ENCODE peak calls at places on chromosomes 12 and 14, in four cellular contexts. One of them, this sample, is unnamed.

GRCh38 chr12:121958521-121959240 is 40.3 kb downstream of the CFAP251 start:
- DNase-seq in progenitor cell of endocrine pancreas: no peak
- DNase-seq in left ventricle myocardium inferior: no peak
- DNase-seq in GM13976: no peak
- DNase-seq in this sample: no peak

GRCh38 chr12:18700254-18700653 is 37.6 kb downstream of the PLCZ1 start:
- DNase-seq in progenitor cell of endocrine pancreas: no peak
- DNase-seq in left ventricle myocardium inferior: no peak
- DNase-seq in GM13976: no peak
- DNase-seq in this sample: no peak

GRCh38 chr14:63893701-63894458 is 41.1 kb downstream of the SYNE2 start:
- DNase-seq in progenitor cell of endocrine pancreas: no peak
- DNase-seq in left ventricle myocardium inferior: peak
- DNase-seq in GM13976: no peak
- DNase-seq in this sample: no peak

GRCh38 chr12:41576925-41577324 is 388.8 kb downstream of the PDZRN4 start:
- DNase-seq in progenitor cell of endocrine pancreas: no peak
- DNase-seq in left ventricle myocardium inferior: no peak
- DNase-seq in GM13976: no peak
- DNase-seq in this sample: no peak

GRCh38 chr14:49456589-49456988 is 129.6 kb downstream of the RPS29 start:
- DNase-seq in progenitor cell of endocrine pancreas: no peak
- DNase-seq in left ventricle myocardium inferior: no peak
- DNase-seq in GM13976: no peak
- DNase-seq in this sample: no peak

GRCh38 chr12:87982208-87982607 is 47.0 kb downstream of the C12orf50 start:
- DNase-seq in progenitor cell of endocrine pancreas: no peak
- DNase-seq in left ventricle myocardium inferior: no peak
- DNase-seq in GM13976: no peak
- DNase-seq in this sample: no peak

GRCh38 chr14:99633141-99633540 is 11.8 kb upstream of the HHIPL1 start:
- DNase-seq in progenitor cell of endocrine pancreas: no peak
- DNase-seq in left ventricle myocardium inferior: no peak
- DNase-seq in GM13976: peak
- DNase-seq in this sample: no peak

GRCh38 chr12:42469355-42470006 is 120.1 kb downstream of the PRICKLE1 start:
- DNase-seq in progenitor cell of endocrine pancreas: no peak
- DNase-seq in left ventricle myocardium inferior: no peak
- DNase-seq in GM13976: peak
- DNase-seq in this sample: peak

GRCh38 chr12:109735051-109735521 is 21.5 kb downstream of the FAM222A start:
- DNase-seq in progenitor cell of endocrine pancreas: peak
- DNase-seq in left ventricle myocardium inferior: peak
- DNase-seq in GM13976: no peak
- DNase-seq in this sample: peak

GRCh38 chr12:29858270-29858786 is 74.6 kb upstream of the TMTC1 start:
- DNase-seq in progenitor cell of endocrine pancreas: no peak
- DNase-seq in left ventricle myocardium inferior: no peak
- DNase-seq in GM13976: no peak
- DNase-seq in this sample: no peak

GRCh38 chr12:4270670-4271432 is 2.7 kb upstream of the CCND2 start:
- DNase-seq in progenitor cell of endocrine pancreas: peak
- DNase-seq in left ventricle myocardium inferior: peak
- DNase-seq in GM13976: peak
- DNase-seq in this sample: peak

GRCh38 chr12:80469681-80470080 is 25.6 kb downstream of the PTPRQ start:
- DNase-seq in progenitor cell of endocrine pancreas: no peak
- DNase-seq in left ventricle myocardium inferior: no peak
- DNase-seq in GM13976: no peak
- DNase-seq in this sample: no peak

GRCh38 chr12:95462551-95462950 is 11.4 kb upstream of the METAP2 start:
- DNase-seq in progenitor cell of endocrine pancreas: no peak
- DNase-seq in left ventricle myocardium inferior: no peak
- DNase-seq in GM13976: no peak
- DNase-seq in this sample: no peak

GRCh38 chr14:23008836-23009235 is 1.1 kb downstream of the C14orf93 start:
- DNase-seq in progenitor cell of endocrine pancreas: no peak
- DNase-seq in left ventricle myocardium inferior: no peak
- DNase-seq in GM13976: no peak
- DNase-seq in this sample: no peak

GRCh38 chr14:101177301-101178055 is 274.0 kb upstream of the RTL1 start:
- DNase-seq in progenitor cell of endocrine pancreas: no peak
- DNase-seq in left ventricle myocardium inferior: no peak
- DNase-seq in GM13976: no peak
- DNase-seq in this sample: no peak

GRCh38 chr14:37588956-37589737 is 5.9 kb downstream of the FOXA1 start:
- DNase-seq in progenitor cell of endocrine pancreas: no peak
- DNase-seq in left ventricle myocardium inferior: no peak
- DNase-seq in GM13976: no peak
- DNase-seq in this sample: no peak

GRCh38 chr14:89270439-89271227 is 146.4 kb downstream of the FOXN3 start:
- DNase-seq in progenitor cell of endocrine pancreas: no peak
- DNase-seq in left ventricle myocardium inferior: no peak
- DNase-seq in GM13976: peak
- DNase-seq in this sample: no peak

GRCh38 chr14:92577321-92577742 is 63.8 kb downstream of the RIN3 start:
- DNase-seq in progenitor cell of endocrine pancreas: no peak
- DNase-seq in left ventricle myocardium inferior: no peak
- DNase-seq in GM13976: peak
- DNase-seq in this sample: no peak

GRCh38 chr12:122208073-122208820 is 4.7 kb downstream of the B3GNT4 start:
- DNase-seq in progenitor cell of endocrine pancreas: no peak
- DNase-seq in left ventricle myocardium inferior: no peak
- DNase-seq in GM13976: no peak
- DNase-seq in this sample: no peak

GRCh38 chr12:89384050-89384749 is 31.9 kb upstream of the DUSP6 start:
- DNase-seq in progenitor cell of endocrine pancreas: no peak
- DNase-seq in left ventricle myocardium inferior: peak
- DNase-seq in GM13976: no peak
- DNase-seq in this sample: no peak

GRCh38 chr12:1519642-1520041 is 74.7 kb downstream of the FBXL14 start:
- DNase-seq in progenitor cell of endocrine pancreas: no peak
- DNase-seq in left ventricle myocardium inferior: no peak
- DNase-seq in GM13976: no peak
- DNase-seq in this sample: no peak

GRCh38 chr12:101925352-101925751 is 48.0 kb downstream of the DRAM1 start:
- DNase-seq in progenitor cell of endocrine pancreas: no peak
- DNase-seq in left ventricle myocardium inferior: peak
- DNase-seq in GM13976: no peak
- DNase-seq in this sample: peak

GRCh38 chr14:86788229-86788628 is 1204.8 kb downstream of the GALC start:
- DNase-seq in progenitor cell of endocrine pancreas: no peak
- DNase-seq in left ventricle myocardium inferior: no peak
- DNase-seq in GM13976: no peak
- DNase-seq in this sample: no peak

GRCh38 chr12:110102255-110102654 is 21.9 kb upstream of the IFT81 start:
- DNase-seq in progenitor cell of endocrine pancreas: no peak
- DNase-seq in left ventricle myocardium inferior: no peak
- DNase-seq in GM13976: peak
- DNase-seq in this sample: no peak

GRCh38 chr14:36022765-36023415 is 153.6 kb downstream of the PTCSC3 start:
- DNase-seq in progenitor cell of endocrine pancreas: no peak
- DNase-seq in left ventricle myocardium inferior: no peak
- DNase-seq in GM13976: no peak
- DNase-seq in this sample: no peak

GRCh38 chr14:73471582-73472181 is 13.3 kb upstream of the NUMB start:
- DNase-seq in progenitor cell of endocrine pancreas: no peak
- DNase-seq in left ventricle myocardium inferior: no peak
- DNase-seq in GM13976: no peak
- DNase-seq in this sample: no peak

GRCh38 chr14:42140001-42140400 is 533.3 kb downstream of the LRFN5 start:
- DNase-seq in progenitor cell of endocrine pancreas: no peak
- DNase-seq in left ventricle myocardium inferior: no peak
- DNase-seq in GM13976: no peak
- DNase-seq in this sample: no peak

GRCh38 chr12:119660074-119660473 is 7.9 kb upstream of the PRKAB1 start:
- DNase-seq in progenitor cell of endocrine pancreas: no peak
- DNase-seq in left ventricle myocardium inferior: no peak
- DNase-seq in GM13976: no peak
- DNase-seq in this sample: no peak

GRCh38 chr14:75861161-75861621 is 120.6 kb downstream of the TGFB3 start:
- DNase-seq in progenitor cell of endocrine pancreas: no peak
- DNase-seq in left ventricle myocardium inferior: no peak
- DNase-seq in GM13976: no peak
- DNase-seq in this sample: no peak

GRCh38 chr14:53306926-53307325 is 153.8 kb upstream of the DDHD1 start:
- DNase-seq in progenitor cell of endocrine pancreas: no peak
- DNase-seq in left ventricle myocardium inferior: no peak
- DNase-seq in GM13976: no peak
- DNase-seq in this sample: no peak

GRCh38 chr14:105349992-105350391 is 35.4 kb downstream of the PACS2 start:
- DNase-seq in progenitor cell of endocrine pancreas: no peak
- DNase-seq in left ventricle myocardium inferior: no peak
- DNase-seq in GM13976: no peak
- DNase-seq in this sample: no peak

GRCh38 chr14:101071493-101071891 is 168.0 kb upstream of the RTL1 start:
- DNase-seq in progenitor cell of endocrine pancreas: peak
- DNase-seq in left ventricle myocardium inferior: no peak
- DNase-seq in GM13976: no peak
- DNase-seq in this sample: no peak

GRCh38 chr12:57631566-57632368 is 1.2 kb downstream of the B4GALNT1 start:
- DNase-seq in progenitor cell of endocrine pancreas: no peak
- DNase-seq in left ventricle myocardium inferior: no peak
- DNase-seq in GM13976: peak
- DNase-seq in this sample: no peak

GRCh38 chr12:49345048-49345839 is 1.4 kb upstream of the DNAJC22 start:
- DNase-seq in progenitor cell of endocrine pancreas: peak
- DNase-seq in left ventricle myocardium inferior: no peak
- DNase-seq in GM13976: peak
- DNase-seq in this sample: no peak
- TF ChIP-seq CTCF in progenitor cell of endocrine pancreas: no peak
- TF ChIP-seq CTCF in left ventricle myocardium inferior: no peak
- TF ChIP-seq CTCF in GM13976: no peak
- TF ChIP-seq CTCF in this sample: no peak

GRCh38 chr12:112855375-112855774 is 51.4 kb upstream of the OAS1 start:
- DNase-seq in progenitor cell of endocrine pancreas: no peak
- DNase-seq in left ventricle myocardium inferior: no peak
- DNase-seq in GM13976: no peak
- DNase-seq in this sample: no peak
- TF ChIP-seq CTCF in progenitor cell of endocrine pancreas: no peak
- TF ChIP-seq CTCF in left ventricle myocardium inferior: no peak
- TF ChIP-seq CTCF in GM13976: no peak
- TF ChIP-seq CTCF in this sample: peak

GRCh38 chr12:31234955-31235867 is 90.7 kb downstream of the SINHCAF start:
- DNase-seq in progenitor cell of endocrine pancreas: peak
- DNase-seq in left ventricle myocardium inferior: no peak
- DNase-seq in GM13976: no peak
- DNase-seq in this sample: no peak
- TF ChIP-seq CTCF in progenitor cell of endocrine pancreas: peak
- TF ChIP-seq CTCF in left ventricle myocardium inferior: peak
- TF ChIP-seq CTCF in GM13976: no peak
- TF ChIP-seq CTCF in this sample: peak

DNA sequence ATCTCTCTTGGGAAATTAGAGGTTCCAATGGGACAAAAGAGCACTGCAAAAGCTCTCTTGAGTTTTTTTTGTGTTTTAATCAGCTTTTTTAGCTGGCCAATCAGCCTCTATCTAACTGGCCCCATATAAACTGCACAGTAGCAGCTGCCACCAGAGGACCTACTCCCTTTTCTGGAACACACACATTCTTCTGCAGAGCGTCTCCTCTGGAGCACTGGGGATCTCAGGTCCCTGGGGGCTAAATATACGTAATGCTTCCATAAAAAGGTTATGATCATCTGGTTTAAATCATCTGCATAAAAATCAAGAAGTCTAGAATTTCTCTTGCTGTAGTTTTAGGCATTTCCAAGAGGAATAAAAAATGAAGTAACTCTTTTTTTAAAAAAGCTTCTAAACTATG is 32.3 kb downstream of the TSPAN8 start:
- DNase-seq in progenitor cell of endocrine pancreas: no peak
- DNase-seq in left ventricle myocardium inferior: no peak
- DNase-seq in GM13976: no peak
- DNase-seq in this sample: no peak
- TF ChIP-seq CTCF in progenitor cell of endocrine pancreas: no peak
- TF ChIP-seq CTCF in left ventricle myocardium inferior: no peak
- TF ChIP-seq CTCF in GM13976: no peak
- TF ChIP-seq CTCF in this sample: no peak

GRCh38 chr12:53450936-53451335 is 966 bp upstream of the PCBP2 start:
- DNase-seq in progenitor cell of endocrine pancreas: no peak
- DNase-seq in left ventricle myocardium inferior: no peak
- DNase-seq in GM13976: no peak
- DNase-seq in this sample: no peak

GRCh38 chr12:53453953-53454640 is 2.2 kb downstream of the PCBP2 start:
- DNase-seq in progenitor cell of endocrine pancreas: no peak
- DNase-seq in left ventricle myocardium inferior: no peak
- DNase-seq in GM13976: no peak
- DNase-seq in this sample: no peak

GRCh38 chr12:53452159-53453077 is 516 bp downstream of the PCBP2 start:
- DNase-seq in progenitor cell of endocrine pancreas: peak
- DNase-seq in left ventricle myocardium inferior: peak
- DNase-seq in GM13976: peak
- DNase-seq in this sample: peak

GRCh38 chr12:53454710-53455109 is 2.8 kb downstream of the PCBP2 start:
- DNase-seq in progenitor cell of endocrine pancreas: no peak
- DNase-seq in left ventricle myocardium inferior: no peak
- DNase-seq in GM13976: no peak
- DNase-seq in this sample: no peak

DNA sequence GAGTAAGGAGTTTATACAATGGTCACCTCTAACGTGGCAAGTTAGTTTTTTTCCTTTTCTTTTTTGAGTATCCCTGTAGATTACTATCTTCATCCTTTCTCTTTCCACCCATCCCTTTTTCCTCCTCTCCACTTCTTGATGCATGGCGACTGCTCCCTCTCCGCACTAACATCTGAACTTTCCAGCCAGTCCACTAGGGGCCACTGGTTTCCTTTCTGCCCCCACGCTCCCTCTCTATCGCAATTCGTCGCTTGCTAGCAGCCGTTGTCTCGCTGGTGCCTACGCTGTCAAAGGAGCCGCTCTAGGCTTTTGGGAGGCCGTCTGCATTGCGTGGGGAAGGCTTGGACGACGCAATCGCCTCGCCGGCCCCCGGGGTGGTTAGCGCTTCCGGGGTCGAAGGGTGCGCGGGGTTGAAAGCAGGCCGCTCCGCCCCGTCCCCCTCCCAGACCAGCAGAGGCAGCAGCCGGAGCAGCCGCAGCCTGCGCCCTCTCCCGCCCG is at the start of gene PCBP2:
- DNase-seq in progenitor cell of endocrine pancreas: peak
- DNase-seq in left ventricle myocardium inferior: peak
- DNase-seq in GM13976: peak
- DNase-seq in this sample: peak
- TF ChIP-seq CTCF in progenitor cell of endocrine pancreas: peak
- TF ChIP-seq CTCF in left ventricle myocardium inferior: peak
- TF ChIP-seq CTCF in GM13976: peak
- TF ChIP-seq CTCF in this sample: peak

GRCh38 chr14:67853748-67854147 is 34.2 kb downstream of the RAD51B start:
- DNase-seq in progenitor cell of endocrine pancreas: no peak
- DNase-seq in left ventricle myocardium inferior: no peak
- DNase-seq in GM13976: peak
- DNase-seq in this sample: peak

GRCh38 chr14:67853207-67853606 is 33.6 kb downstream of the RAD51B start:
- DNase-seq in progenitor cell of endocrine pancreas: no peak
- DNase-seq in left ventricle myocardium inferior: no peak
- DNase-seq in GM13976: no peak
- DNase-seq in this sample: peak

GRCh38 chr14:67859169-67859749 is 39.7 kb downstream of the RAD51B start:
- DNase-seq in progenitor cell of endocrine pancreas: no peak
- DNase-seq in left ventricle myocardium inferior: no peak
- DNase-seq in GM13976: no peak
- DNase-seq in this sample: no peak

GRCh38 chr14:67857778-67858350 is 38.3 kb downstream of the RAD51B start:
- DNase-seq in progenitor cell of endocrine pancreas: no peak
- DNase-seq in left ventricle myocardium inferior: no peak
- DNase-seq in GM13976: no peak
- DNase-seq in this sample: no peak

GRCh38 chr14:67856806-67857205 is 37.2 kb downstream of the RAD51B start:
- DNase-seq in progenitor cell of endocrine pancreas: no peak
- DNase-seq in left ventricle myocardium inferior: no peak
- DNase-seq in GM13976: no peak
- DNase-seq in this sample: no peak
- TF ChIP-seq CTCF in progenitor cell of endocrine pancreas: no peak
- TF ChIP-seq CTCF in left ventricle myocardium inferior: no peak
- TF ChIP-seq CTCF in GM13976: no peak
- TF ChIP-seq CTCF in this sample: no peak

This sample was measured in CD14-positive monocyte.